ENCODE peak calls at places on chromosomes 16 and 17, in seven cellular contexts. One of them, this sample, is unnamed.

GRCh38 chr17:54347495-54347894 is 524.8 kb downstream of the KIF2B start:
- DNase-seq in transverse colon: no peak
- DNase-seq in KG1: no peak
- DNase-seq in stimulated activated CD4-positive, alpha-beta T cell treated with anti-CD3 and anti-CD28 coated beads, Interleukin-1b, Interleukin-23, amount 100 ng/mL, for 4 hours: no peak
- DNase-seq in heart right ventricle: no peak
- DNase-seq in left lobe of liver: no peak
- DNase-seq in HFFc6: no peak
- DNase-seq in this sample: no peak

GRCh38 chr17:70808596-70808995 is 639.3 kb downstream of the KCNJ2 start:
- DNase-seq in stimulated activated CD4-positive, alpha-beta T cell treated with anti-CD3 and anti-CD28 coated beads, Interleukin-1b, Interleukin-23, amount 100 ng/mL, for 4 hours: no peak
- DNase-seq in heart right ventricle: no peak
- DNase-seq in transverse colon: no peak
- DNase-seq in left lobe of liver: no peak
- DNase-seq in KG1: no peak
- DNase-seq in HFFc6: no peak
- DNase-seq in this sample: peak

GRCh38 chr17:81961087-81961514 is at the start of gene NOTUM:
- DNase-seq in HFFc6: no peak
- DNase-seq in transverse colon: no peak
- DNase-seq in heart right ventricle: no peak
- DNase-seq in KG1: no peak
- DNase-seq in left lobe of liver: no peak
- DNase-seq in stimulated activated CD4-positive, alpha-beta T cell treated with anti-CD3 and anti-CD28 coated beads, Interleukin-1b, Interleukin-23, amount 100 ng/mL, for 4 hours: no peak
- DNase-seq in this sample: no peak

GRCh38 chr16:6961704-6962103 is 370.9 kb upstream of the RBFOX1 start:
- DNase-seq in left lobe of liver: no peak
- DNase-seq in KG1: no peak
- DNase-seq in heart right ventricle: no peak
- DNase-seq in stimulated activated CD4-positive, alpha-beta T cell treated with anti-CD3 and anti-CD28 coated beads, Interleukin-1b, Interleukin-23, amount 100 ng/mL, for 4 hours: no peak
- DNase-seq in transverse colon: no peak
- DNase-seq in HFFc6: no peak
- DNase-seq in this sample: no peak

GRCh38 chr17:37813753-37814152 is 68.9 kb upstream of the HNF1B start:
- DNase-seq in heart right ventricle: no peak
- DNase-seq in KG1: no peak
- DNase-seq in transverse colon: no peak
- DNase-seq in stimulated activated CD4-positive, alpha-beta T cell treated with anti-CD3 and anti-CD28 coated beads, Interleukin-1b, Interleukin-23, amount 100 ng/mL, for 4 hours: no peak
- DNase-seq in left lobe of liver: no peak
- DNase-seq in HFFc6: peak
- DNase-seq in this sample: peak

GRCh38 chr17:42288078-42288984 is at the start of gene STAT5A:
- DNase-seq in KG1: peak
- DNase-seq in heart right ventricle: peak
- DNase-seq in HFFc6: peak
- DNase-seq in stimulated activated CD4-positive, alpha-beta T cell treated with anti-CD3 and anti-CD28 coated beads, Interleukin-1b, Interleukin-23, amount 100 ng/mL, for 4 hours: peak
- DNase-seq in transverse colon: peak
- DNase-seq in left lobe of liver: peak
- DNase-seq in this sample: peak

GRCh38 chr17:32998893-32999240 is 7.2 kb downstream of the SPACA3 start:
- DNase-seq in stimulated activated CD4-positive, alpha-beta T cell treated with anti-CD3 and anti-CD28 coated beads, Interleukin-1b, Interleukin-23, amount 100 ng/mL, for 4 hours: no peak
- DNase-seq in left lobe of liver: no peak
- DNase-seq in KG1: no peak
- DNase-seq in HFFc6: peak
- DNase-seq in heart right ventricle: no peak
- DNase-seq in transverse colon: no peak
- DNase-seq in this sample: peak

GRCh38 chr17:75920045-75920560 is 15.4 kb upstream of the MRPL38 start:
- DNase-seq in heart right ventricle: no peak
- DNase-seq in HFFc6: no peak
- DNase-seq in KG1: no peak
- DNase-seq in left lobe of liver: no peak
- DNase-seq in transverse colon: no peak
- DNase-seq in stimulated activated CD4-positive, alpha-beta T cell treated with anti-CD3 and anti-CD28 coated beads, Interleukin-1b, Interleukin-23, amount 100 ng/mL, for 4 hours: no peak
- DNase-seq in this sample: no peak

GRCh38 chr16:75263963-75264445 is 12.6 kb upstream of the BCAR1 start:
- DNase-seq in HFFc6: no peak
- DNase-seq in left lobe of liver: peak
- DNase-seq in heart right ventricle: peak
- DNase-seq in stimulated activated CD4-positive, alpha-beta T cell treated with anti-CD3 and anti-CD28 coated beads, Interleukin-1b, Interleukin-23, amount 100 ng/mL, for 4 hours: no peak
- DNase-seq in KG1: no peak
- DNase-seq in transverse colon: peak
- DNase-seq in this sample: peak

GRCh38 chr17:16987830-16988601 is 16.1 kb upstream of the TNFRSF13B start:
- DNase-seq in stimulated activated CD4-positive, alpha-beta T cell treated with anti-CD3 and anti-CD28 coated beads, Interleukin-1b, Interleukin-23, amount 100 ng/mL, for 4 hours: peak
- DNase-seq in KG1: peak
- DNase-seq in left lobe of liver: no peak
- DNase-seq in transverse colon: peak
- DNase-seq in heart right ventricle: peak
- DNase-seq in HFFc6: peak
- DNase-seq in this sample: peak

GRCh38 chr16:74034862-74035261 is 261.8 kb upstream of the PSMD7 start:
- DNase-seq in stimulated activated CD4-positive, alpha-beta T cell treated with anti-CD3 and anti-CD28 coated beads, Interleukin-1b, Interleukin-23, amount 100 ng/mL, for 4 hours: no peak
- DNase-seq in transverse colon: peak
- DNase-seq in left lobe of liver: no peak
- DNase-seq in KG1: no peak
- DNase-seq in heart right ventricle: no peak
- DNase-seq in HFFc6: no peak
- DNase-seq in this sample: peak

GRCh38 chr17:40021471-40021961 is 6.3 kb downstream of the CSF3 start:
- DNase-seq in transverse colon: no peak
- DNase-seq in HFFc6: peak
- DNase-seq in stimulated activated CD4-positive, alpha-beta T cell treated with anti-CD3 and anti-CD28 coated beads, Interleukin-1b, Interleukin-23, amount 100 ng/mL, for 4 hours: no peak
- DNase-seq in KG1: no peak
- DNase-seq in left lobe of liver: no peak
- DNase-seq in heart right ventricle: no peak
- DNase-seq in this sample: peak

GRCh38 chr17:73335591-73336503 is 24.0 kb upstream of the CDC42EP4 start:
- DNase-seq in KG1: no peak
- DNase-seq in left lobe of liver: no peak
- DNase-seq in HFFc6: no peak
- DNase-seq in stimulated activated CD4-positive, alpha-beta T cell treated with anti-CD3 and anti-CD28 coated beads, Interleukin-1b, Interleukin-23, amount 100 ng/mL, for 4 hours: no peak
- DNase-seq in transverse colon: peak
- DNase-seq in heart right ventricle: no peak
- DNase-seq in this sample: peak